ENCODE peak calls at places on chromosome 3, in eight cellular contexts. One of them, this sample, is unnamed.

GRCh38 chr3:127135241-127136023 is 57.5 kb upstream of the PRR23E start:
- DNase-seq in A549: no peak
- DNase-seq in gastrocnemius medialis: no peak
- DNase-seq in ovary: peak
- DNase-seq in IMR-90: peak
- DNase-seq in prostate gland: no peak
- DNase-seq in heart left ventricle: peak
- DNase-seq in NB4: no peak
- DNase-seq in this sample: peak

GRCh38 chr3:30567139-30567753 is 39.2 kb upstream of the TGFBR2 start:
- DNase-seq in A549: no peak
- DNase-seq in gastrocnemius medialis: no peak
- DNase-seq in ovary: no peak
- DNase-seq in IMR-90: no peak
- DNase-seq in prostate gland: no peak
- DNase-seq in heart left ventricle: no peak
- DNase-seq in NB4: no peak
- DNase-seq in this sample: no peak

GRCh38 chr3:53845103-53845880 is 927 bp downstream of the CHDH start:
- DNase-seq in A549: peak
- DNase-seq in gastrocnemius medialis: peak
- DNase-seq in ovary: peak
- DNase-seq in IMR-90: peak
- DNase-seq in prostate gland: peak
- DNase-seq in heart left ventricle: peak
- DNase-seq in NB4: no peak
- DNase-seq in this sample: peak

GRCh38 chr3:73086071-73086494 is 24.6 kb downstream of the EBLN2 start:
- DNase-seq in A549: peak
- DNase-seq in gastrocnemius medialis: no peak
- DNase-seq in ovary: peak
- DNase-seq in IMR-90: peak
- DNase-seq in prostate gland: peak
- DNase-seq in heart left ventricle: peak
- DNase-seq in NB4: peak
- DNase-seq in this sample: peak

GRCh38 chr3:52082951-52083350 is 26.6 kb upstream of the DUSP7 start:
- DNase-seq in A549: no peak
- DNase-seq in gastrocnemius medialis: no peak
- DNase-seq in ovary: no peak
- DNase-seq in IMR-90: no peak
- DNase-seq in prostate gland: no peak
- DNase-seq in heart left ventricle: no peak
- DNase-seq in NB4: no peak
- DNase-seq in this sample: no peak

GRCh38 chr3:174620138-174620537 is 239.0 kb upstream of the NAALADL2 start:
- DNase-seq in A549: peak
- DNase-seq in gastrocnemius medialis: no peak
- DNase-seq in ovary: no peak
- DNase-seq in IMR-90: no peak
- DNase-seq in prostate gland: no peak
- DNase-seq in heart left ventricle: no peak
- DNase-seq in NB4: peak
- DNase-seq in this sample: no peak

GRCh38 chr3:42061711-42062408 is 29.3 kb upstream of the TRAK1 start:
- DNase-seq in A549: peak
- DNase-seq in gastrocnemius medialis: peak
- DNase-seq in ovary: no peak
- DNase-seq in IMR-90: peak
- DNase-seq in prostate gland: no peak
- DNase-seq in heart left ventricle: peak
- DNase-seq in NB4: no peak
- DNase-seq in this sample: peak

GRCh38 chr3:141710888-141711616 is 27.0 kb upstream of the RNF7 start:
- DNase-seq in A549: no peak
- DNase-seq in gastrocnemius medialis: no peak
- DNase-seq in ovary: peak
- DNase-seq in IMR-90: peak
- DNase-seq in prostate gland: no peak
- DNase-seq in heart left ventricle: no peak
- DNase-seq in NB4: no peak
- DNase-seq in this sample: no peak

GRCh38 chr3:177410734-177411133 is 213.5 kb upstream of the TBL1XR1 start:
- DNase-seq in A549: no peak
- DNase-seq in gastrocnemius medialis: no peak
- DNase-seq in ovary: no peak
- DNase-seq in IMR-90: no peak
- DNase-seq in prostate gland: peak
- DNase-seq in heart left ventricle: no peak
- DNase-seq in NB4: no peak
- DNase-seq in this sample: peak

GRCh38 chr3:197833930-197834715 is 43.1 kb downstream of the LRCH3 start:
- DNase-seq in A549: no peak
- DNase-seq in gastrocnemius medialis: no peak
- DNase-seq in ovary: no peak
- DNase-seq in IMR-90: no peak
- DNase-seq in prostate gland: no peak
- DNase-seq in heart left ventricle: no peak
- DNase-seq in NB4: no peak
- DNase-seq in this sample: no peak

GRCh38 chr3:15465876-15466585 is 38.6 kb downstream of the EAF1 start:
- DNase-seq in A549: no peak
- DNase-seq in gastrocnemius medialis: no peak
- DNase-seq in ovary: no peak
- DNase-seq in IMR-90: no peak
- DNase-seq in prostate gland: no peak
- DNase-seq in heart left ventricle: no peak
- DNase-seq in NB4: no peak
- DNase-seq in this sample: no peak

DNA sequence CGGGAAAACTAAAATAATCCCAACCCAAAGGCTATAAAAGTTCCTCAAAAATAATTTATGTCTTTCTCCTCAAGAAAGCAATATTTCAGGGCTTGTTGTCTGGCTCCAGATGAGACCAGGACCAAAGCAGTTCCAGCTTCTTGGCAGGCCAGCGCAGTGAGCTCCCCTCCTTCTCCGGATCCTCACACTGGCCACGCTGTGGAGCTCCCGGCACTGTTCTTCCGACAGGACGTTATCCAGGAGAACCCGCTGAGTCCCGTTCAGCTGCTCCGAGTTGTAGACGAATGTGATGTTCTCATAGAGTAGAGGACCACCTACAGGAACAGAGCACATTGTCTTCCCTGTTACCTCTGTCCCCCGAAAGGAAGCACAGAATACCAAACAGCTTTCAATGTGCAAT is 146.3 kb downstream of the P3H2 start:
- DNase-seq in A549: no peak
- DNase-seq in gastrocnemius medialis: no peak
- DNase-seq in ovary: no peak
- DNase-seq in IMR-90: no peak
- DNase-seq in prostate gland: no peak
- DNase-seq in heart left ventricle: no peak
- DNase-seq in NB4: no peak
- DNase-seq in this sample: no peak
- TF ChIP-seq POLR2A in A549: no peak
- TF ChIP-seq POLR2A in gastrocnemius medialis: no peak
- TF ChIP-seq POLR2A in ovary: no peak
- TF ChIP-seq POLR2A in IMR-90: no peak
- TF ChIP-seq POLR2A in prostate gland: no peak
- TF ChIP-seq POLR2A in heart left ventricle: no peak
- TF ChIP-seq POLR2A in NB4: no peak
- TF ChIP-seq POLR2A in this sample: no peak

DNA sequence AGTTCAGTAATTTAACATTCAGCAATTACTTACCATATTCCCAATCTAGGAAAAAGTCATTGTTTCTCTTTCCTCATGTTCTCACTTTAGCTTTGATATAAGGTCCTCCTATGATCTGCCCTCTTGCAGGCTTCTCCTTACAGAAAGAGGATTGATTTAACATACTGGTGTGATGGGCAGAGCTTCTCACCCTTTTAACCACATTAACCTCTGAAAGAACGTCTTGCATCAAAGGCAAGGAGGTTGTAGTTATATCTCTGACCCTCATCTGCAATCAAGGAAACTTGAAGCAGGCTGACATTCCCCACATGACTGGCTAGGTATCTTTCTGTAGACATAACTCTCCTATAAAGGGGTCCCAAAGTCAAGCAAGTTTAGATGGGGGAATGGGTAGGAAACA is 39.5 kb downstream of the BTLA start:
- DNase-seq in A549: no peak
- DNase-seq in gastrocnemius medialis: no peak
- DNase-seq in ovary: no peak
- DNase-seq in IMR-90: no peak
- DNase-seq in prostate gland: no peak
- DNase-seq in heart left ventricle: no peak
- DNase-seq in NB4: no peak
- DNase-seq in this sample: no peak
- TF ChIP-seq POLR2A in A549: no peak
- TF ChIP-seq POLR2A in gastrocnemius medialis: no peak
- TF ChIP-seq POLR2A in ovary: no peak
- TF ChIP-seq POLR2A in IMR-90: no peak
- TF ChIP-seq POLR2A in prostate gland: no peak
- TF ChIP-seq POLR2A in heart left ventricle: no peak
- TF ChIP-seq POLR2A in NB4: no peak
- TF ChIP-seq POLR2A in this sample: no peak

GRCh38 chr3:81758275-81758674 is 3.2 kb downstream of the GBE1 start:
- DNase-seq in A549: no peak
- DNase-seq in gastrocnemius medialis: peak
- DNase-seq in ovary: no peak
- DNase-seq in IMR-90: peak
- DNase-seq in prostate gland: no peak
- DNase-seq in heart left ventricle: no peak
- DNase-seq in NB4: no peak
- DNase-seq in this sample: no peak

GRCh38 chr3:81760215-81760614 is 1.2 kb downstream of the GBE1 start:
- DNase-seq in A549: no peak
- DNase-seq in gastrocnemius medialis: no peak
- DNase-seq in ovary: no peak
- DNase-seq in IMR-90: no peak
- DNase-seq in prostate gland: no peak
- DNase-seq in heart left ventricle: no peak
- DNase-seq in NB4: peak
- DNase-seq in this sample: no peak

GRCh38 chr3:81761904-81762565 is 590 bp upstream of the GBE1 start:
- DNase-seq in A549: no peak
- DNase-seq in gastrocnemius medialis: no peak
- DNase-seq in ovary: no peak
- DNase-seq in IMR-90: no peak
- DNase-seq in prostate gland: no peak
- DNase-seq in heart left ventricle: no peak
- DNase-seq in NB4: no peak
- DNase-seq in this sample: no peak

GRCh38 chr3:81764665-81765064 is 3.2 kb upstream of the GBE1 start:
- DNase-seq in A549: no peak
- DNase-seq in gastrocnemius medialis: peak
- DNase-seq in ovary: no peak
- DNase-seq in IMR-90: no peak
- DNase-seq in prostate gland: no peak
- DNase-seq in heart left ventricle: no peak
- DNase-seq in NB4: no peak
- DNase-seq in this sample: no peak

DNA sequence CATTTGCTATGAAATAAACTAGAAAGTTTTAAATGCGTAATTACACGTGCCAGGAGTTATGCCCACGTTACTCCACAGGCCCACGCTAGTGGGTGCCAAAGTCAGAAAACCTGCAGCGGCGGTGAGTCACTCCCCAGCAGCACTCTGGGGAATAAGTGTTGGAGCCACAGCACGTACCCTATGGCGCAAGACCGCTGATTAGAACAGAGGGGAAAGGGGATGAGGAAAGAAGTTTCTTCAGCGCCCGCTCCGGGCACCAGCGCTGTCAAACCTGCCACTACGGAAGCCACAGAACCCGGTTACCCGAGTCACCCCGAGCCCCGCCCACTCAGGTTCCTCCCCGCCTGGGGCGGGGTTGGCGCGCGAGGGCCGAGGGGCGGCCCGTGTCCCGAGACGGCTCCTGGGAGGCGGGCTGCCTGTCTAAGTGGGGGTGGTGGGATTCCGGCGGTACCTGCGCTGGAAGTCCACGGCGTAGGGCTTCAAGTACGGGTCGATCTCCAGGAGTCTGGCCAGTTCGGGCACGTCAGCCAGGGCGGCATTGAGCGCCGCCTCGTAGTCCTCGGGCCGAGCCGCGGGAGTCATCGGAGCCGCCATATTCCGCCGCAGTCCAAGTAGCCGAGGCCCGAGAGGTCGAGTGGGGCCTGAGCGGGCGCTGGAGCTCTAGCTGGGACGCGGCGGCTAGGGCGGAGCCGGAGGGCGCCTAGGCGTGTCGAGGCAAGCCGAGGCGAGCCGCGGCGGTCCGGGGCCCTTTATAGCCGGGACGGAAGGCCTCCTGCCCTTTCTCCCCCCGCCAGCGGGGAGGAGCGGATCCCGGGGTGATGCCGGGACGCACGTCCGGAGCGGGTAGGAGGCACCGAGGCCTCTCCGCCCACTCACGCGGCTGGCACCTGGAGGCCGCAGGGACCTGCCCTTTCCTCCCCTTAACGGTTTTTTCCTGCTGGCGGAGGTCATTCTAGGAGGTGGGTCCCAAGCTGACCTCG is at the start of gene GBE1:
- DNase-seq in A549: peak
- DNase-seq in gastrocnemius medialis: peak
- DNase-seq in ovary: peak
- DNase-seq in IMR-90: peak
- DNase-seq in prostate gland: peak
- DNase-seq in heart left ventricle: peak
- DNase-seq in NB4: peak
- DNase-seq in this sample: peak
- TF ChIP-seq POLR2A in A549: peak
- TF ChIP-seq POLR2A in gastrocnemius medialis: peak
- TF ChIP-seq POLR2A in ovary: peak
- TF ChIP-seq POLR2A in IMR-90: peak
- TF ChIP-seq POLR2A in prostate gland: peak
- TF ChIP-seq POLR2A in heart left ventricle: peak
- TF ChIP-seq POLR2A in NB4: peak
- TF ChIP-seq POLR2A in this sample: peak

DNA sequence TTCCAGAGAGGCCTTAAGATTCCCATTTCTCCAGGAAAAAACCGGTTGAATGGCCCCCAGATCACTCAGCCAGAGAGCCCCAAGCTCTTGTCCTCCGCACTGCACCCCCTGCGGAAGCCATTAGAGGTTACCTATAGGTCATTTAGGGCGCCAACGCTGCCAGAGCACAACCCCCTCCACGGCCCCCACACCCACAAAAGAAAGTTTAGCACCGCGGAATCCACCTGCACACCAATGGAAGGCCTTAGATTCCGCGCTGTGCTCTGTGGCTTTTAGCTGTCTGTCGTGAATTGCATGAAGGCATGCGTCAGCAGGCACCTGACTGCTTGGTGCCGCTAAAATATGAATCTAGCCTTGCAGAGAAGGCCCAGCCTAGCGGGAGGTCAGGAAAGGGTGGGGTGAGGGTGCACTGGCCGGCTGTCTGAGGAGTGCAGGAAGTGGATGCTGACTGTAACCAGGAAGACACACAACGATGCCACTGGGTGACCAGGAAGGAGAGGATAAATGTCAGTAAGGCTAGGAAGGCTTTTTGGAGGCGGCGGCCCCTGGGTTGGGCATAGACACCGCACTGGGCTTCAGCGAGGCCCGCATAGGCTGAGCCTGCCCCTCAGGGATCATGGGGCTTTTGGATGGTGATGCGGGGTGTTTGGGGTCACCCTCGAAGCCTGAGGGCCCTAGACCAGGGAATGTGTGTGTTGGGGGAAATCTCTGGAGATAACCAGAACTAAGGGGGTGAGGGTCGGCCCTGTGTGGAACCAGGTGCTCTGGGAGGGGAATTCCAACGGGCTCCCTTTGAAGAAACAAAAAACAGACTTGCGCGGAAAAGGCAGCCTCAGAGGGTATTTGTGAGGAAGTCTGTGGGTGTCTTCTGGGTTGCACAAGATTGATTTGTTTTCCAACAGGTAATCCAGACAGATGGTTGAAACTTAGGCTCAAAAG is 964 bp upstream of the NUP210 start:
- DNase-seq in A549: no peak
- DNase-seq in gastrocnemius medialis: no peak
- DNase-seq in ovary: no peak
- DNase-seq in IMR-90: no peak
- DNase-seq in prostate gland: no peak
- DNase-seq in heart left ventricle: no peak
- DNase-seq in NB4: peak
- DNase-seq in this sample: no peak
- TF ChIP-seq POLR2A in A549: no peak
- TF ChIP-seq POLR2A in gastrocnemius medialis: no peak
- TF ChIP-seq POLR2A in ovary: no peak
- TF ChIP-seq POLR2A in IMR-90: no peak
- TF ChIP-seq POLR2A in prostate gland: no peak
- TF ChIP-seq POLR2A in heart left ventricle: no peak
- TF ChIP-seq POLR2A in NB4: no peak
- TF ChIP-seq POLR2A in this sample: no peak